ENCODE peak calls at places on chromosomes 2 and 18, in six cellular contexts. R is psoas muscle, Q is heart right ventricle, J is fibroblast of mammary gland, V is cardiac fibroblast, M is epithelial cell of esophagus. I is an unnamed sample.

GRCh38 chr2:219523031-219523671 is 8.9 kb downstream of the ASIC4 start:
- DNase-seq in R (no peak), Q (no peak), J (no peak), V (no peak), M (no peak), I (peak)

GRCh38 chr2:151053661-151053990 is 208.0 kb downstream of the RBM43 start:
- DNase-seq in R (no peak), Q (no peak), J (peak), V (peak), M (peak), I (no peak)

GRCh38 chr2:139825726-139826125 is 1045.5 kb upstream of the NXPH2 start:
- DNase-seq in R (no peak), Q (no peak), J (no peak), V (no peak), M (peak), I (no peak)

GRCh38 chr2:84838434-84839145 is 42.3 kb downstream of the TRABD2A start:
- DNase-seq in R (no peak), Q (no peak), J (peak), V (no peak), M (no peak), I (peak)

GRCh38 chr2:48510329-48510728 is 19.6 kb upstream of the STON1 start:
- DNase-seq in R (no peak), Q (no peak), J (peak), V (peak), M (peak), I (peak)

GRCh38 chr2:67290451-67290991 is 106.6 kb upstream of the ETAA1 start:
- DNase-seq in R (no peak), Q (no peak), J (peak), V (peak), M (peak), I (peak)

GRCh38 chr2:54975175-54975574 is 75.1 kb downstream of the RTN4 start:
- DNase-seq in R (no peak), Q (no peak), J (no peak), V (no peak), M (no peak), I (no peak)

GRCh38 chr2:30798536-30798991 is 8.7 kb downstream of the CAPN13 start:
- DNase-seq in R (no peak), Q (no peak), J (no peak), V (no peak), M (no peak), I (no peak)

GRCh38 chr2:200871151-200871550 is 6.7 kb upstream of the CLK1 start:
- DNase-seq in R (no peak), Q (no peak), J (peak), V (no peak), M (no peak), I (no peak)

GRCh38 chr2:73611867-73612266 is 30.4 kb downstream of the NAT8 start:
- DNase-seq in R (no peak), Q (no peak), J (peak), V (peak), M (peak), I (peak)

GRCh38 chr18:58100154-58100553 is 56.1 kb downstream of the NEDD4L start:
- DNase-seq in R (no peak), Q (no peak), J (no peak), V (no peak), M (no peak), I (no peak)

GRCh38 chr18:65380986-65381385 is 369.8 kb upstream of the CDH7 start:
- DNase-seq in R (no peak), Q (no peak), J (no peak), V (no peak), M (no peak), I (no peak)

GRCh38 chr2:158042245-158042644 is 59.4 kb upstream of the UPP2 start:
- DNase-seq in R (no peak), Q (no peak), J (no peak), V (no peak), M (peak), I (no peak)

GRCh38 chr2:85308951-85309555 is 18.7 kb downstream of the TGOLN2 start:
- DNase-seq in R (peak), Q (peak), J (peak), V (peak), M (no peak), I (no peak)

GRCh38 chr2:108315408-108316193 is 26.9 kb downstream of the SULT1C2 start:
- DNase-seq in R (no peak), Q (no peak), J (no peak), V (no peak), M (peak), I (no peak)

GRCh38 chr2:136247204-136247990 is 129.4 kb upstream of the CXCR4 start:
- DNase-seq in R (peak), Q (no peak), J (peak), V (peak), M (peak), I (no peak)

GRCh38 chr2:165357758-165358157 is 111.7 kb upstream of the CSRNP3 start:
- DNase-seq in R (no peak), Q (no peak), J (peak), V (peak), M (peak), I (peak)

GRCh38 chr2:104863585-104864279 is 9.8 kb downstream of the POU3F3 start:
- DNase-seq in R (no peak), Q (no peak), J (no peak), V (no peak), M (no peak), I (no peak)

GRCh38 chr2:216299588-216299987 is 72.7 kb downstream of the MARCHF4 start:
- DNase-seq in R (no peak), Q (no peak), J (peak), V (peak), M (peak), I (no peak)

GRCh38 chr2:188024811-188025210 is 266.9 kb upstream of the GULP1 start:
- DNase-seq in R (no peak), Q (no peak), J (peak), V (peak), M (no peak), I (peak)

GRCh38 chr2:134292514-134292913 is 38.6 kb downstream of the MGAT5 start:
- DNase-seq in R (no peak), Q (no peak), J (no peak), V (no peak), M (no peak), I (no peak)

GRCh38 chr2:200052627-200053026 is 97.2 kb downstream of the MAIP1 start:
- DNase-seq in R (no peak), Q (no peak), J (no peak), V (no peak), M (no peak), I (no peak)

GRCh38 chr2:1654696-1655374 is 89.5 kb downstream of the PXDN start:
- DNase-seq in R (no peak), Q (no peak), J (no peak), V (no peak), M (no peak), I (no peak)

GRCh38 chr2:127422631-127423475 is 4.6 kb downstream of the PROC start:
- DNase-seq in R (no peak), Q (no peak), J (no peak), V (no peak), M (no peak), I (no peak)

GRCh38 chr18:59272971-59273935 is at the start of gene RAX:
- DNase-seq in R (no peak), Q (no peak), J (peak), V (no peak), M (no peak), I (peak)

GRCh38 chr2:190656301-190656700 is 7.4 kb downstream of the NAB1 start:
- DNase-seq in R (no peak), Q (no peak), J (no peak), V (peak), M (no peak), I (no peak)

GRCh38 chr2:109470121-109470921 is 143.4 kb downstream of the SEPTIN10 start:
- DNase-seq in R (no peak), Q (peak), J (peak), V (peak), M (peak), I (peak)

GRCh38 chr2:198807131-198807530 is 650.6 kb downstream of the SATB2 start:
- DNase-seq in R (no peak), Q (no peak), J (peak), V (peak), M (no peak), I (no peak)

GRCh38 chr18:6732952-6733351 is 3.4 kb downstream of the ARHGAP28 start:
- DNase-seq in R (no peak), Q (no peak), J (no peak), V (no peak), M (no peak), I (peak)
- TF ChIP-seq CTCF in R (no peak), Q (peak), J (peak), V (no peak), M (no peak), I (peak)

GRCh38 chr2:61465045-61465444 is 5.8 kb downstream of the USP34 start:
- DNase-seq in R (no peak), Q (no peak), J (no peak), V (no peak), M (no peak), I (no peak)
- H3K4me3 ChIP-seq in R (no peak), Q (no peak), J (no peak), V (no peak), M (no peak), I (no peak)

GRCh38 chr18:73214970-73215369 is 347.2 kb upstream of the NETO1 start:
- DNase-seq in R (no peak), Q (no peak), J (no peak), V (no peak), M (no peak), I (no peak)
- TF ChIP-seq CTCF in R (no peak), Q (no peak), J (no peak), V (no peak), M (no peak), I (no peak)

GRCh38 chr18:35580748-35581534 is 599 bp upstream of the GALNT1 start:
- DNase-seq in R (peak), Q (peak), J (peak), V (peak), M (peak), I (peak)
- H3K4me3 ChIP-seq in R (peak), Q (peak), J (peak), V (peak), M (peak), I (peak)

DNA sequence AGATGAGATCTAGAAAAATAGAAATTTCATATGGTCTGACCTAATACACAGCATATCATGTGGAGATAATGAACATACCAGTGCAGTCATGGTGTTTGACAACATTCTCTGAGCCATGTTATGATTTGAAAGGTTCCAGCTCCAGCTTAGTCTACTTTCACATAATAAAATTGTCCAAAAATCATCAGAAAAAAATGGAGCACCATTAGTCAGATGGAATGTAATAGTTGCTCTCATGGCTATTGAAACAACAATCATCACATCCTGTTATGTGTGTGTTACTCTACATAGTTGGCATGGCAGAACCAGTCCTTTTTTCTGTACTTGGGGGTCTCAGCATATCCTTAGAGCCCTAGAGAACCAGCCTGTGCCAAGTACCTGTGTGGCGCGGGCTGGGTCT is 678.9 kb upstream of the FANCL start:
- DNase-seq in R (no peak), Q (no peak), J (peak), V (peak), M (no peak), I (peak)
- TF ChIP-seq CTCF in R (no peak), Q (no peak), J (no peak), V (no peak), M (no peak), I (no peak)

GRCh38 chr2:172978053-172978383 is 97.6 kb upstream of the MAP3K20 start:
- DNase-seq in R (no peak), Q (no peak), J (no peak), V (no peak), M (no peak), I (no peak)
- H3K4me3 ChIP-seq in R (no peak), Q (no peak), J (no peak), V (no peak), M (no peak), I (no peak)

I was measured in choroid plexus epithelial cell.